ENCODE peak calls at places on chromosome 15, in four cellular contexts. B, T, I and M are unnamed samples.

GRCh38 chr15:99719096-99719541 is 14.1 kb downstream of the LYSMD4 start:
- DNase-seq in B (peak), T (no peak), I (no peak), M (peak)

GRCh38 chr15:42059661-42060476 is 34.5 kb downstream of the PLA2G4D start:
- DNase-seq in B (no peak), T (no peak), I (no peak), M (peak)

GRCh38 chr15:89492111-89492641 is 4.2 kb downstream of the RHCG start:
- DNase-seq in B (no peak), T (no peak), I (no peak), M (no peak)

GRCh38 chr15:77025941-77026411 is 31.1 kb downstream of the PSTPIP1 start:
- DNase-seq in B (no peak), T (peak), I (peak), M (no peak)

GRCh38 chr15:76057332-76058000 is 2.3 kb upstream of the TMEM266 start:
- DNase-seq in B (peak), T (no peak), I (no peak), M (peak)

GRCh38 chr15:68743256-68743655 is 77.4 kb downstream of the ANP32A start:
- DNase-seq in B (no peak), T (no peak), I (no peak), M (no peak)

GRCh38 chr15:68001811-68002210 is 52.3 kb upstream of the PIAS1 start:
- DNase-seq in B (no peak), T (no peak), I (no peak), M (no peak)

GRCh38 chr15:99169769-99170311 is 65.0 kb downstream of the SYNM start:
- DNase-seq in B (no peak), T (no peak), I (no peak), M (peak)

GRCh38 chr15:58269455-58270414 is 131.6 kb downstream of the AQP9 start:
- DNase-seq in B (peak), T (no peak), I (no peak), M (peak)

GRCh38 chr15:93265046-93265658 is 176.1 kb upstream of the RGMA start:
- DNase-seq in B (no peak), T (no peak), I (no peak), M (peak)

DNA sequence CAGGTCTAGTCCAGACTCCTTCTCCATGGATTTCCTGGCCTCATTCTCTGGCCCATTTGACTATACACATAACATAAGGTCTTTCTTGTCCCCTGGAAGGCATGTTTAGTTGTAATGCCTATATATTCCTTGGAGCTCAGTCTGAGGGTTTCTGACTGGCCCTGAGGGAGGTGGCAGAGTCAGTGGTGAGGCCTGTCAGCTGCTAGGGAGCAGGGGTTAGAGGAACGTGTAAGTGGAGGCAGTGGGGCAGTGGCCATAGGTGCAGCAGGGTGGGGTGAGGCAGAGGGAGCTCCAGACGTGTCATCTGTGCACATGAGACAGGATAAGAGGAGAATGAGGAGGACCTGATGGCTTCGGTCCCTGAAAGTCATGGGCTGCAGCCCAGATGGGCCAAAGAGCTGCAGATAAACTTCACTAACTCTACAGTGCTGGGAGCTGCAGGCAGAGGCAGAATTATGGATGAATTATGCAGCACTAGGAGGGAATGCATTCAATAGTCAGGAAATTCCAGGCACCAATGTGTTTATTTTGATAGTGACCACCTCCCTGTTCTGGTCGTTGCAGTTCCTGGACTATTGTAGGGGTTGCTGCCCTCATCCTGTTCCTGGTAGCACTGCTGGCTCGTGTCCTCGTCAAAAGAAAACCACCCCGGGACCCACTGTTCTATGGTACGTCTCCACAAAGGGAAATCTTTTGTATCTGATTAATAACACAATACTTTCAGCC is 5.0 kb downstream of the TM6SF1 start:
- DNase-seq in B (no peak), T (no peak), I (no peak), M (peak)
- TF ChIP-seq CTCF in B (no peak), T (no peak), I (no peak), M (peak)

DNA sequence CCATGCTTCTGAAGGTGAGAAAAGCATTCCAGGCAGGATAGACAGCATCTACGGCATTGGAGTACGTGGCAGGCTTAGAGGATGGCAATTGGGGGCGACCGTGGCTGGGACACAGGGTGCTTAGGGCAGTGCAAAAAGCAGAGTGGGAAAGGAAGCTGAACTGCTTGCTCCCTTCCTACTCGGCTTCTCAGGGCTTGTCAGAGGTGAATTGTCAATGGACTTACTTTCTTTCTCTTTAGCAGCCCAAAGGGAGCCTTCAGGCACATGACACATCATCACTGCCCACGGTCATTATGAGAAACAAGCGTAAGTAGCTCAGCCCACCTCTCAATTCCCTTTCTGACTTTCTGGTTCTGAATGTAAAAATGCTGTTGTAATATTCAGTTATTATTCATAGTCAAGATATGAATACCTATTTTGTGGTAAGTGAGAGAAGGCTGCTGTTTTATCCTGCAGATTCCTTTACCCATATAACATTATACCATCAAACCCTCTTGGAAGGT is 84.3 kb downstream of the KLHL25 start:
- DNase-seq in B (no peak), T (no peak), I (no peak), M (no peak)
- H3K27ac ChIP-seq in B (no peak), T (no peak), I (peak), M (no peak)

DNA sequence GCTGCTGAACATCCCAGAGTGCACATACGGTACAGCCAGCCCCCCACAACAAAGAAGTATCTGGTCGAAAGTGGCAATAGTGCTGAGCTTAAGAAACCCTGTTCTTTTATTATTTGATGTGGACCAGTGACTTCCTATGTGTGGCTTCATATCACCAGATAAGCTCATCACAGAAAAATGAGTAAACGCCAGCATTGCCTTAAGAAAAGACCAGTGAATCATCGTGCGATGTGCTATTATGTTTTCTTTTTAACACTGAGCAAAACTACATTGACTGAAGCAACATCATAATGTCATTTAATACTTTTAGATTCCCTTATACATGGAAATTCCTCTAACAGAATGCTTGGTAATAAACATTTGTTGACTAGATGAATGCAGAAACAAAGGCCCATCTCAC is 45.2 kb upstream of the ARRDC4 start:
- DNase-seq in B (no peak), T (no peak), I (no peak), M (peak)
- H3K4me3 ChIP-seq in B (no peak), T (no peak), I (no peak), M (no peak)

GRCh38 chr15:79208179-79208578 is 74.3 kb upstream of the ANKRD34C start:
- DNase-seq in B (no peak), T (no peak), I (no peak), M (no peak)
- TF ChIP-seq CTCF in B (no peak), T (no peak), I (no peak), M (peak)

DNA sequence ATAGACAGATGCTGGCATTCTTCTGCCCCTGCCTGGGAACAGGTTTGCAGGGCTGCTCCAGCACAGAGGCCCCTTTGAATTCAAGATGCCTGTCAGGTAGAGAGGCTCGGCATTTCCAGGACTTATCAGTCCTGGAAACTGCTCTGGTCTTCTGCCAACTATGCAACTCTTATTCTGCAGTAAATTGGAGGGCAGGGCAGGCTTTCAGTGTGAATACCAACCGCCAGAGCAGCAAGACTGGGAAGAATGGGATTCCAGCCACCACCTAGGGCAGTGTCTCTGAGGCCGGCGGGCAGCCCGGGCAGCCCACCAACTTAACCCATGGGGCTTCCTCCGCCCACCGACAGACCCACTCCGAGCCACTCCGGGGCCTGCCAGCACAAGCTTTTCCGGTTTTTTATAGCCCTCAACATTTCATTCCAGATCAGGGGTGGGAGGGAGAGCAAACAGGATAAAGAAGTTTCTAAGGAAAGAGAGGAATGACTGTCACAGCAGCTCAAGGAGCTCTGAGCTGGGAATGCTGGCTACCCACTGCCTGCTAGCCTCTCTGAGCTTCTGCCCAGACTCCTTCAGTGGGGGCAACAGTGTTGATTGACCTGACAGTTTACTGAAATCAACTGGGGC is 140.9 kb downstream of the NTRK3 start:
- DNase-seq in B (no peak), T (no peak), I (no peak), M (no peak)
- H3K27ac ChIP-seq in B (no peak), T (peak), I (no peak), M (no peak)

DNA sequence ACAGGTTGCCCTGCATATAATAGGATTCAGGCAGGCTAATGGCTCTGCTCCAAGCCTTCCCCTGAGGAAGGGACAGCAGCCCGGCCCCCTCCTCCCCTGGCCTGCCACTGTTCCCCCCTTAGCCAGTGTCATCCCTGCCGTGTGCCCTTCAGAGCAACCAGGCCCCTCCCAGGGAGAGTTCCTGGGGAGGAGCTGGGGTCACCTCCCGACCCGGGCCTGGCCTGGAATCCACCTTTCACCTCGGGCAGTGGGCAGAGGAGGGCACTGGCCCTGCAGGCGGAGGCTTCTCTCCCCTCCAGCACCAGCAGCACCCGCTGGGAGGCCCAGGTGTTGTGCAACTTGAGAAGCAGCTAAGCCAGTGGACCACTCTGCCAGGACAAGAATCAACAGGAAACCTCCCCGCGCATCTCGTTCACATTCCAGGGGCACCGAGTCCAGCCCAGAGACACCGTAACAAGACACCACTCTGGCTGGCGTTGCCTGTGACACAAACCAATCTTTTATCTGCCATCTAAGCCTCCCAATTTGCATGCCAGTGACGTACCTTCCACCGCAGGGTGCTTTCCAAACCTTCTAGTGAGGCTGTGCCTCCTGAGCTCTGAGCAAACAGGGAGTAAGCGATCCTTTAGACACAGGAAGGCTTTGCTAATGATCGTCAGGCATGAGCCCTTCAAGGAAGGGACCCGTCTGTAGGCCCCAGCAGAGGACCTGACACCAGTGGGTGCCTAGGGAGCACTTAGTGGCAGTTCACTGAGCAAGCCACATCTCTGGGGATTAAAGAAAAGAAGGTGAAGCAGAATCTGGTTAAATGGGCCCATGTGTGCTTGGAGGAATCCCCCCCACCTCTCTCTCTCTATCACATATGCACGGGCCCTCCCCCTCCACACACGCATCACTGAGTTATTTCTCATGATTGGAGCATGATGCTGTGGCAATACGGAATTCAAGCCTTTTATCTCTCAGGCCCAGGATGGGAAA is 98.9 kb upstream of the TLE3 start:
- DNase-seq in B (peak), T (no peak), I (peak), M (peak)
- H3K4me3 ChIP-seq in B (no peak), T (no peak), I (no peak), M (no peak)

GRCh38 chr15:69826818-69827174 is 270.9 kb downstream of the TLE3 start:
- DNase-seq in B (no peak), T (no peak), I (no peak), M (peak)
- TF ChIP-seq CTCF in B (no peak), T (no peak), I (no peak), M (peak)

GRCh38 chr15:39782441-39783138 is at the start of gene FSIP1:
- DNase-seq in B (peak), T (peak), I (peak), M (peak)
- H3K27ac ChIP-seq in B (peak), T (peak), I (peak), M (peak)

GRCh38 chr15:95550702-95551101 is 779.8 kb upstream of the NR2F2 start:
- DNase-seq in B (no peak), T (no peak), I (no peak), M (no peak)
- H3K4me3 ChIP-seq in B (no peak), T (no peak), I (no peak), M (no peak)